ENCODE peak calls at places on chromosomes 6 and 20, in four cellular contexts. O is naive thymus-derived CD4-positive, alpha-beta T cell; B is skeletal muscle cell; L is stimulated activated naive CD4-positive, alpha-beta T cell. E is an unnamed sample.

GRCh38 chr20:19683822-19684221 is 74.2 kb upstream of the RIN2 start:
- DNase-seq in O (no peak), B (no peak), L (no peak), E (no peak)

GRCh38 chr6:111367393-111368088 is 115.5 kb downstream of the REV3L start:
- DNase-seq in O (no peak), B (no peak), L (no peak), E (no peak)

GRCh38 chr6:129701721-129702455 is 8.1 kb downstream of the ARHGAP18 start:
- DNase-seq in O (no peak), B (peak; percentile 52), L (no peak), E (no peak)

GRCh38 chr6:1363729-1364572 is 25.4 kb upstream of the FOXF2 start:
- DNase-seq in O (no peak), B (peak; percentile 43), L (no peak), E (no peak)

GRCh38 chr6:6332240-6332639 is 11.8 kb upstream of the F13A1 start:
- DNase-seq in O (no peak), B (no peak), L (no peak), E (no peak)

GRCh38 chr6:112660626-112661025 is 313.5 kb downstream of the RFPL4B start:
- DNase-seq in O (no peak), B (no peak), L (no peak), E (no peak)

GRCh38 chr20:57616143-57616951 is 3.9 kb downstream of the ZBP1 start:
- DNase-seq in O (no peak), B (no peak), L (no peak), E (no peak)

GRCh38 chr6:166774292-166774691 is 147.2 kb upstream of the RPS6KA2 start:
- DNase-seq in O (no peak), B (no peak), L (no peak), E (no peak)

GRCh38 chr6:101887532-101887931 is 494.0 kb downstream of the GRIK2 start:
- DNase-seq in O (no peak), B (no peak), L (no peak), E (no peak)

GRCh38 chr20:46994341-46994740 is 99.7 kb downstream of the EYA2 start:
- DNase-seq in O (no peak), B (no peak), L (no peak), E (no peak)

GRCh38 chr20:4053516-4053919 is 38.2 kb upstream of the RNF24 start:
- DNase-seq in O (no peak), B (peak; percentile 71), L (no peak), E (no peak)

GRCh38 chr20:31719644-31720485 is 2.8 kb downstream of the BCL2L1 start:
- DNase-seq in O (no peak), B (no peak), L (no peak), E (no peak)

GRCh38 chr6:169668203-169668847 is 33.5 kb downstream of the WDR27 start:
- DNase-seq in O (no peak), B (no peak), L (no peak), E (no peak)

GRCh38 chr6:3987072-3987471 is 91.9 kb downstream of the FAM217A start:
- DNase-seq in O (no peak), B (peak; percentile 36), L (no peak), E (no peak)

GRCh38 chr6:44670146-44670545 is 282.6 kb downstream of the CDC5L start:
- DNase-seq in O (no peak), B (no peak), L (no peak), E (no peak)

GRCh38 chr20:9506337-9506821 is 8.0 kb upstream of the LAMP5 start:
- DNase-seq in O (no peak), B (no peak), L (no peak), E (no peak)

GRCh38 chr20:2042400-2042799 is 48.5 kb upstream of the PDYN start:
- DNase-seq in O (no peak), B (peak; percentile 12), L (no peak), E (no peak)

GRCh38 chr6:90406142-90406794 is 109.6 kb upstream of the BACH2 start:
- DNase-seq in O (no peak), B (peak; percentile 45), L (no peak), E (no peak)

GRCh38 chr6:138814179-138814834 is 18.4 kb downstream of the ECT2L start:
- DNase-seq in O (no peak), B (no peak), L (no peak), E (no peak)

GRCh38 chr6:151136141-151136755 is 103.5 kb upstream of the AKAP12 start:
- DNase-seq in O (no peak), B (no peak), L (no peak), E (no peak)

GRCh38 chr6:52513464-52513863 is 63.4 kb downstream of the TRAM2 start:
- DNase-seq in O (no peak), B (no peak), L (no peak), E (no peak)

GRCh38 chr6:131173680-131174079 is 38.4 kb downstream of the AKAP7 start:
- DNase-seq in O (no peak), B (no peak), L (no peak), E (no peak)

GRCh38 chr6:134029495-134030455 is 22.6 kb downstream of the SLC2A12 start:
- DNase-seq in O (no peak), B (peak; percentile 62), L (no peak), E (no peak)

GRCh38 chr6:144467921-144468320 is 182.8 kb downstream of the UTRN start:
- DNase-seq in O (no peak), B (no peak), L (no peak), E (no peak)

GRCh38 chr6:170029416-170030283 is 261.2 kb downstream of the DLL1 start:
- DNase-seq in O (no peak), B (no peak), L (no peak), E (no peak)

GRCh38 chr6:137693737-137694136 is 173.3 kb upstream of the TNFAIP3 start:
- DNase-seq in O (no peak), B (no peak), L (no peak), E (no peak)

GRCh38 chr20:40276291-40276690 is 412.7 kb downstream of the MAFB start:
- DNase-seq in O (no peak), B (no peak), L (no peak), E (no peak)

GRCh38 chr6:168007592-168008338 is 10.3 kb downstream of the KIF25 start:
- DNase-seq in O (no peak), B (peak; percentile 98), L (no peak), E (no peak)

GRCh38 chr6:140281236-140281635 is 906.8 kb upstream of the CITED2 start:
- DNase-seq in O (no peak), B (no peak), L (no peak), E (no peak)

GRCh38 chr20:53081916-53082863 is 110.0 kb downstream of the TSHZ2 start:
- DNase-seq in O (no peak), B (no peak), L (no peak), E (no peak)

GRCh38 chr6:33689879-33690278 is 21.6 kb downstream of the UQCC2 start:
- DNase-seq in O (no peak), B (no peak), L (no peak), E (no peak)

GRCh38 chr6:68473433-68474210 is 161.5 kb upstream of the ADGRB3 start:
- DNase-seq in O (no peak), B (peak; percentile 9), L (no peak), E (no peak)

E was measured in naive thymus-derived CD8-positive, alpha-beta T cell.